ENCODE peak calls at places on chromosomes 3 and 15, in ten cellular contexts. A is glutamatergic neuron, X is IMR-90, K is H1, N is A673, O is GM12878, Q is lung, V is gastrocnemius medialis, M is bronchial epithelial cell, D is GM20000. S is an unnamed sample.
A peak's percentile ranks its signal among the peaks of the same experiment; 100 is the strongest.

GRCh38 chr3:38573606-38574005 is 75.9 kb downstream of the SCN5A start:
- DNase-seq in X (no peak), V (no peak), D (no peak), M (no peak), K (no peak), Q (no peak), O (no peak), A (no peak), N (no peak), S (no peak)

GRCh38 chr3:46700772-46701171 is 420 bp upstream of the TMIE start:
- DNase-seq in V (peak; percentile 34), N (no peak), A (no peak), D (no peak), M (no peak), Q (no peak), O (no peak), K (no peak), X (no peak), S (no peak)

GRCh38 chr3:169760479-169760878 is 4.4 kb downstream of the TERC start:
- DNase-seq in Q (no peak), O (no peak), X (peak; percentile 53), V (no peak), M (peak; percentile 46), D (no peak), A (no peak), K (no peak), N (peak; percentile 17), S (no peak)

GRCh38 chr15:33716025-33716424 is 252.3 kb upstream of the CHRM5 start:
- DNase-seq in K (no peak), V (no peak), O (no peak), M (peak; percentile 95), X (no peak), D (no peak), A (no peak), Q (no peak), N (no peak), S (no peak)

GRCh38 chr15:65006876-65007275 is 17.2 kb upstream of the SPG21 start:
- DNase-seq in D (no peak), N (no peak), K (no peak), Q (no peak), M (peak; percentile 37), A (no peak), O (no peak), V (no peak), X (no peak), S (no peak)

GRCh38 chr3:188824596-188824995 is 347.2 kb upstream of the TPRG1 start:
- DNase-seq in A (no peak), O (no peak), D (no peak), V (no peak), N (no peak), X (no peak), Q (no peak), K (no peak), M (no peak), S (no peak)

GRCh38 chr15:77574521-77575202 is 58.0 kb downstream of the LINGO1 start:
- DNase-seq in O (no peak), V (no peak), K (no peak), A (no peak), Q (no peak), N (no peak), M (no peak), X (no peak), D (no peak), S (no peak)

GRCh38 chr15:69921626-69922624 is 175.8 kb downstream of the TLE3 start:
- DNase-seq in X (no peak), D (peak; percentile 51), N (no peak), K (no peak), Q (no peak), V (no peak), O (peak; percentile 21), A (no peak), M (no peak), S (no peak)

GRCh38 chr15:32866486-32867312 is 148.9 kb downstream of the GREM1 start:
- DNase-seq in V (no peak), Q (no peak), M (peak; percentile 23), D (no peak), A (no peak), K (no peak), N (no peak), X (peak; percentile 50), O (no peak), S (no peak)

GRCh38 chr3:170524072-170524471 is 61.8 kb downstream of the SLC7A14 start:
- DNase-seq in X (peak; percentile 61), Q (no peak), M (no peak), N (peak; percentile 14), V (no peak), K (no peak), D (no peak), O (no peak), A (no peak), S (no peak)

GRCh38 chr3:193764959-193765358 is 172.0 kb downstream of the OPA1 start:
- DNase-seq in D (no peak), K (no peak), Q (no peak), X (no peak), O (no peak), V (no peak), A (no peak), M (no peak), N (no peak), S (no peak)

GRCh38 chr15:62739082-62739481 is 303.5 kb upstream of the TPM1 start:
- DNase-seq in X (peak; percentile 88), O (no peak), Q (no peak), D (no peak), A (no peak), N (no peak), V (no peak), K (no peak), M (peak; percentile 93), S (no peak)
- TF ChIP-seq CTCF in X (no peak), O (no peak), Q (no peak), D (no peak), A (no peak), N (no peak), V (no peak), K (no peak), M (no peak), S (no peak)

DNA sequence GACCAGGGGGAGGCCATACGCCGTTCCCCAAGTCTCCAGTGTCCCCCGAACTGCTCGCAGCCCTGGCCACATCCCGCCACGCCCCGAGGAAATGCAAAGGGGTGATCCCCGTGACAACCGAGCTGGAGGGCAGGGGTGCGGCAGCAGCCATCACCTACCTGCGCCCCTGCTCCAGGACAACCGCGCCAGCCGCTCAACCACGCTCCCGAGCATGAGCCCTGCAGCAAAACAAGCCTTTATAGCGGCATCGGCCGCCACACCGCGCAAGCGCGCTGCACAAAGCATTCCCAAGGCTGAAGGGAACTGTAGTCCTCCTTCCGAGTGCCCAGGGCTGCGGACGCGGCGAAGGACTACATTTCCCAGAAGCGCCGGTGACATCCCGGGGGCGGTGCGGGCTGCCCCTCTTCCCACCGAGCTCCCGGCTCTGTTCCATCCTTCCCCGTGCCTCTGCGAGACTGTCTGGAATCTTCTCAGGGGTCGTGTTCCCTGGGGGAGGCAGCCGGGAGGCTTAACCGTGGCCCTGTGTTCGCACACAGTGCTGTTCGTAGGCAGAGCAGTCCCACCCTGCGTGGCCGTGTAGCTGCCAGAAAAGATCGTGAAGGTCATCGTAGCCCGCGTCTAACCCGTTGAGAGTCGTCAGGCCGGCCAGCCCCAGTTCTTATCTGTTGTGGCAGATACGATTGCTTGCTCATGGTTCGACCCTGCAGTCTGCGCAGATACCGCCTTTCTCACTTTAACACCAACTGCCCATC is at the start of gene ABCC5:
- DNase-seq in K (peak; percentile 81), M (peak; percentile 85), A (peak; percentile 95), N (peak; percentile 96), O (peak; percentile 67), X (peak; percentile 91), V (peak; percentile 93), Q (peak; percentile 91), D (peak; percentile 95), S (peak; percentile 84)
- TF ChIP-seq CTCF in K (no peak), M (no peak), A (peak; percentile 81), N (no peak), O (no peak), X (no peak), V (peak; percentile 42), Q (no peak), D (no peak), S (peak; percentile 61)

GRCh38 chr3:141401584-141402475 is 33.5 kb downstream of the ZBTB38 start:
- DNase-seq in D (peak; percentile 86), M (no peak), K (no peak), Q (peak; percentile 42), X (no peak), O (no peak), V (peak; percentile 37), N (peak; percentile 45), A (peak; percentile 55), S (peak; percentile 27)
- TF ChIP-seq CTCF in D (no peak), M (no peak), K (no peak), Q (no peak), X (no peak), O (no peak), V (no peak), N (no peak), A (no peak), S (no peak)

GRCh38 chr3:42591811-42592210 is 1.2 kb downstream of the SS18L2 start:
- DNase-seq in Q (no peak), M (peak; percentile 13), V (no peak), O (no peak), D (no peak), K (no peak), N (no peak), X (no peak), A (no peak), S (no peak)

GRCh38 chr3:42590989-42591756 is 513 bp downstream of the SS18L2 start:
- DNase-seq in D (no peak), O (no peak), Q (no peak), X (no peak), M (no peak), V (no peak), N (no peak), K (no peak), A (peak; percentile 31), S (no peak)

GRCh38 chr3:42588625-42589024 is 2.0 kb upstream of the SS18L2 start:
- DNase-seq in M (peak; percentile 73), N (no peak), A (no peak), O (no peak), V (no peak), D (no peak), Q (no peak), K (no peak), X (no peak), S (no peak)

GRCh38 chr3:42593635-42594034 is 3.0 kb downstream of the SS18L2 start:
- DNase-seq in O (no peak), Q (no peak), A (no peak), M (no peak), K (no peak), N (no peak), X (no peak), V (no peak), D (no peak), S (no peak)

DNA sequence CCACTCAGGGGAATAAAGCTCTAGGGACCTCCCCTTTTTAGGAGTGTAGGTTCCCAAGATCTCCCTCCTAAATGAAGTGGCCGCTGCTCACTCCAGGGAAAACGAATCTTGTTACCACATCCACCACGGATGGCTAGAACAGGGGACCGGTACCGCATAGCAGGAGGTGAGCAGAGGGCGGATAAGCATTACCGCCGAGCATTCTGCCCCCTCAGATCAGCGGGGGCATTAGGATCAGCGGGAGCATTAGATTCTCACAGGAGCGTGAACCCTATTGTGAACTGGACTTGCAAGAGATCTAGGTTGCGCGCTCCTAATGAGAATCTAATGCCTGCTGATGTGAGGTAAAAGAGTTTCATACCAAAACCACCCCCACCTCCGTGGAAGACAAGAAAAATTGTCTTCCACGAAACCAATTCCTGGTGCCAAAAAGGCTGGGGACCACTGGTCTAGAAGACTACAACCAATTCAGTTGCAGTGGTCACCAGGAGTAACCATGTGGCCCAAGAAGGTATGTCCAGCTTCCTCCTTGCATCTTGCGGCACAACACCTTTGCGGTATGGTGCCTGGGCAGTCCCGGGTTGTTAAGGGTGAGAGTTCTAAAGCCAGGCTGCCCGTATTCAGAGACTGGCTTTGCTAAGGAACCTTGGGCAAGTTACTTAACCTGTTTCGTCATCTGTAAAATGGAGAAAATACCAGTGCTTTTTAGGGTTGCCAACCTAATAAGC is 1.1 kb upstream of the SS18L2 start:
- DNase-seq in O (no peak), V (no peak), M (no peak), D (no peak), Q (no peak), X (no peak), N (no peak), A (no peak), K (no peak), S (no peak)
- TF ChIP-seq CTCF in O (no peak), V (no peak), M (no peak), D (no peak), Q (no peak), X (no peak), N (no peak), A (no peak), K (no peak), S (no peak)